ENCODE peak calls at places on chromosomes 16 and 17, in nine cellular contexts. B is COR-L47, V is GM18507, H is mesenchymal stem cell, P is body of pancreas, N is uterus, S is gastrocnemius medialis, Y is GM12865, Q is bronchial epithelial cell. E is an unnamed sample.

GRCh38 chr16:89841275-89841674 is 13.0 kb downstream of the SPIRE2 start:
- DNase-seq in B (no peak), V (no peak), H (no peak), P (peak; percentile 19), N (no peak), S (no peak), Y (peak; percentile 61), Q (no peak), E (no peak)

GRCh38 chr17:3712811-3713463 is 10.8 kb upstream of the HASPIN start:
- DNase-seq in B (no peak), V (no peak), H (peak; percentile 52), P (no peak), N (no peak), S (no peak), Y (peak; percentile 74), Q (no peak), E (no peak)

GRCh38 chr17:17495448-17496188 is 577 bp downstream of the RASD1 start:
- DNase-seq in B (no peak), V (no peak), H (no peak), P (no peak), N (peak; percentile 48), S (no peak), Y (peak; percentile 30), Q (peak; percentile 8), E (no peak)

GRCh38 chr16:69469807-69470561 is 45.6 kb downstream of the CYB5B start:
- DNase-seq in B (no peak), V (peak; percentile 54), H (no peak), P (no peak), N (no peak), S (no peak), Y (peak; percentile 88), Q (no peak), E (no peak)

GRCh38 chr17:66677201-66677981 is 157.5 kb upstream of the CACNG5 start:
- DNase-seq in B (no peak), V (no peak), H (peak; percentile 40), P (no peak), N (no peak), S (no peak), Y (no peak), Q (peak; percentile 99), E (no peak)

GRCh38 chr16:31135535-31136286 is at the start of gene PRSS8:
- DNase-seq in B (no peak), V (no peak), H (no peak), P (peak; percentile 95), N (no peak), S (no peak), Y (no peak), Q (peak; percentile 71), E (peak; percentile 28)

GRCh38 chr17:36627101-36627500 is 25.7 kb downstream of the MRM1 start:
- DNase-seq in B (peak; percentile 84), V (no peak), H (no peak), P (peak; percentile 46), N (no peak), S (no peak), Y (no peak), Q (no peak), E (peak; percentile 95)

GRCh38 chr16:89277641-89278341 is 60.3 kb downstream of the ZNF778 start:
- DNase-seq in B (no peak), V (no peak), H (no peak), P (no peak), N (no peak), S (no peak), Y (no peak), Q (no peak), E (no peak)

E was measured in NCI-H774.